ENCODE peak calls at places on chromosomes 7 and 10, in four cellular contexts. One of them, this sample, is unnamed.

GRCh38 chr7:30142710-30143109 is 7.9 kb downstream of the MTURN start:
- DNase-seq in activated CD8-positive, alpha-beta memory T cell treated with anti-CD3 and anti-CD28 coated beads for 1 hour: no peak
- DNase-seq in putamen: no peak
- DNase-seq in occipital lobe: no peak
- DNase-seq in this sample: no peak

GRCh38 chr10:46305986-46306385 is 19.2 kb downstream of the ANTXRL start:
- DNase-seq in activated CD8-positive, alpha-beta memory T cell treated with anti-CD3 and anti-CD28 coated beads for 1 hour: no peak
- DNase-seq in putamen: no peak
- DNase-seq in occipital lobe: no peak
- DNase-seq in this sample: no peak

GRCh38 chr10:2508971-2509605 is 558.3 kb upstream of the PFKP start:
- DNase-seq in activated CD8-positive, alpha-beta memory T cell treated with anti-CD3 and anti-CD28 coated beads for 1 hour: no peak
- DNase-seq in putamen: no peak
- DNase-seq in occipital lobe: no peak
- DNase-seq in this sample: no peak

GRCh38 chr10:8042032-8042863 is 12.2 kb upstream of the GATA3 start:
- DNase-seq in activated CD8-positive, alpha-beta memory T cell treated with anti-CD3 and anti-CD28 coated beads for 1 hour: no peak
- DNase-seq in putamen: no peak
- DNase-seq in occipital lobe: no peak
- DNase-seq in this sample: no peak

GRCh38 chr10:59176241-59177030 is at the start of gene PHYHIPL:
- DNase-seq in activated CD8-positive, alpha-beta memory T cell treated with anti-CD3 and anti-CD28 coated beads for 1 hour: no peak
- DNase-seq in putamen: peak
- DNase-seq in occipital lobe: peak
- DNase-seq in this sample: no peak

GRCh38 chr7:102287465-102288146 is 938 bp downstream of the SH2B2 start:
- DNase-seq in activated CD8-positive, alpha-beta memory T cell treated with anti-CD3 and anti-CD28 coated beads for 1 hour: no peak
- DNase-seq in putamen: no peak
- DNase-seq in occipital lobe: peak
- DNase-seq in this sample: no peak

GRCh38 chr10:70925377-70926214 is 37.2 kb upstream of the PCBD1 start:
- DNase-seq in activated CD8-positive, alpha-beta memory T cell treated with anti-CD3 and anti-CD28 coated beads for 1 hour: peak
- DNase-seq in putamen: no peak
- DNase-seq in occipital lobe: no peak
- DNase-seq in this sample: no peak

GRCh38 chr10:126147866-126148578 is 240.3 kb downstream of the ADAM12 start:
- DNase-seq in activated CD8-positive, alpha-beta memory T cell treated with anti-CD3 and anti-CD28 coated beads for 1 hour: no peak
- DNase-seq in putamen: no peak
- DNase-seq in occipital lobe: no peak
- DNase-seq in this sample: no peak

GRCh38 chr7:24401628-24402593 is 117.9 kb downstream of the NPY start:
- DNase-seq in activated CD8-positive, alpha-beta memory T cell treated with anti-CD3 and anti-CD28 coated beads for 1 hour: no peak
- DNase-seq in putamen: peak
- DNase-seq in occipital lobe: no peak
- DNase-seq in this sample: no peak

GRCh38 chr7:142854505-142855400 is at the start of gene EPHB6:
- DNase-seq in activated CD8-positive, alpha-beta memory T cell treated with anti-CD3 and anti-CD28 coated beads for 1 hour: peak
- DNase-seq in putamen: peak
- DNase-seq in occipital lobe: peak
- DNase-seq in this sample: no peak

GRCh38 chr7:1378610-1379180 is 80.6 kb downstream of the MICALL2 start:
- DNase-seq in activated CD8-positive, alpha-beta memory T cell treated with anti-CD3 and anti-CD28 coated beads for 1 hour: no peak
- DNase-seq in putamen: no peak
- DNase-seq in occipital lobe: no peak
- DNase-seq in this sample: no peak

GRCh38 chr10:124093076-124093773 is at the start of gene CHST15:
- DNase-seq in activated CD8-positive, alpha-beta memory T cell treated with anti-CD3 and anti-CD28 coated beads for 1 hour: no peak
- DNase-seq in putamen: peak
- DNase-seq in occipital lobe: peak
- DNase-seq in this sample: no peak

GRCh38 chr7:142795339-142795863 is 24.6 kb downstream of the PRSS2 start:
- DNase-seq in activated CD8-positive, alpha-beta memory T cell treated with anti-CD3 and anti-CD28 coated beads for 1 hour: peak
- DNase-seq in putamen: no peak
- DNase-seq in occipital lobe: no peak
- DNase-seq in this sample: no peak

GRCh38 chr7:7209412-7210050 is 27.2 kb downstream of the C1GALT1 start:
- DNase-seq in activated CD8-positive, alpha-beta memory T cell treated with anti-CD3 and anti-CD28 coated beads for 1 hour: no peak
- DNase-seq in putamen: no peak
- DNase-seq in occipital lobe: no peak
- DNase-seq in this sample: no peak

GRCh38 chr10:30437039-30437781 is 3.2 kb downstream of the MAP3K8 start:
- DNase-seq in activated CD8-positive, alpha-beta memory T cell treated with anti-CD3 and anti-CD28 coated beads for 1 hour: no peak
- DNase-seq in putamen: no peak
- DNase-seq in occipital lobe: no peak
- DNase-seq in this sample: no peak

GRCh38 chr10:62278461-62278910 is 9.8 kb upstream of the RTKN2 start:
- DNase-seq in activated CD8-positive, alpha-beta memory T cell treated with anti-CD3 and anti-CD28 coated beads for 1 hour: no peak
- DNase-seq in putamen: no peak
- DNase-seq in occipital lobe: no peak
- DNase-seq in this sample: no peak

GRCh38 chr7:111168182-111168581 is 77.3 kb downstream of the LRRN3 start:
- DNase-seq in activated CD8-positive, alpha-beta memory T cell treated with anti-CD3 and anti-CD28 coated beads for 1 hour: no peak
- DNase-seq in putamen: no peak
- DNase-seq in occipital lobe: no peak
- DNase-seq in this sample: no peak

GRCh38 chr10:119542357-119542989 is at the start of gene RGS10:
- DNase-seq in activated CD8-positive, alpha-beta memory T cell treated with anti-CD3 and anti-CD28 coated beads for 1 hour: peak
- DNase-seq in putamen: peak
- DNase-seq in occipital lobe: no peak
- DNase-seq in this sample: no peak

GRCh38 chr7:77383333-77383740 is 32.8 kb downstream of the GSAP start:
- DNase-seq in activated CD8-positive, alpha-beta memory T cell treated with anti-CD3 and anti-CD28 coated beads for 1 hour: no peak
- DNase-seq in putamen: no peak
- DNase-seq in occipital lobe: no peak
- DNase-seq in this sample: no peak

GRCh38 chr10:50395279-50395678 is 144.0 kb upstream of the ASAH2 start:
- DNase-seq in activated CD8-positive, alpha-beta memory T cell treated with anti-CD3 and anti-CD28 coated beads for 1 hour: no peak
- DNase-seq in putamen: no peak
- DNase-seq in occipital lobe: no peak
- DNase-seq in this sample: no peak

GRCh38 chr10:12050528-12050927 is 7.9 kb upstream of the UPF2 start:
- DNase-seq in activated CD8-positive, alpha-beta memory T cell treated with anti-CD3 and anti-CD28 coated beads for 1 hour: no peak
- DNase-seq in putamen: no peak
- DNase-seq in occipital lobe: no peak
- DNase-seq in this sample: no peak

GRCh38 chr10:31152421-31153133 is 120.9 kb upstream of the ZNF438 start:
- DNase-seq in activated CD8-positive, alpha-beta memory T cell treated with anti-CD3 and anti-CD28 coated beads for 1 hour: no peak
- DNase-seq in putamen: no peak
- DNase-seq in occipital lobe: no peak
- DNase-seq in this sample: no peak

This sample was measured in cerebellar nuclear complex.